ENCODE peak calls at places on chromosomes 16 and 17, in six cellular contexts. U, C, E, F, K and R are unnamed samples.

GRCh38 chr16:4788489-4788889 is 344 bp upstream of the SEPTIN12 start:
- DNase-seq in U (no peak), C (no peak), E (no peak), F (no peak), K (no peak), R (no peak)

GRCh38 chr17:27237890-27238289 is 56.0 kb upstream of the WSB1 start:
- DNase-seq in U (no peak), C (no peak), E (no peak), F (no peak), K (no peak), R (no peak)

GRCh38 chr17:40091691-40092397 is 8.5 kb downstream of the NR1D1 start:
- DNase-seq in U (no peak), C (no peak), E (peak), F (peak), K (no peak), R (no peak)

GRCh38 chr17:73091770-73092517 is 544 bp downstream of the SLC39A11 start:
- DNase-seq in U (no peak), C (peak), E (peak), F (no peak), K (no peak), R (peak)

GRCh38 chr17:36850794-36851193 is 86.5 kb upstream of the LHX1 start:
- DNase-seq in U (no peak), C (peak), E (no peak), F (no peak), K (no peak), R (no peak)

GRCh38 chr16:74743045-74743667 is 31.5 kb downstream of the FA2H start:
- DNase-seq in U (no peak), C (no peak), E (no peak), F (no peak), K (no peak), R (no peak)

GRCh38 chr17:79520134-79520892 is 90.5 kb downstream of the RBFOX3 start:
- DNase-seq in U (no peak), C (no peak), E (no peak), F (no peak), K (no peak), R (no peak)

GRCh38 chr17:45784583-45785372 is 658 bp downstream of the CRHR1 start:
- DNase-seq in U (no peak), C (no peak), E (no peak), F (peak), K (no peak), R (no peak)